ENCODE peak calls at places on chromosomes 2 and 18, in four cellular contexts. U, W, M and K are unnamed samples.

GRCh38 chr2:62194558-62195420 is 1.1 kb upstream of the B3GNT2 start:
- DNase-seq in U (no peak), W (no peak), M (no peak), K (no peak)

GRCh38 chr18:79156330-79156729 is 87.1 kb downstream of the ATP9B start:
- DNase-seq in U (no peak), W (no peak), M (no peak), K (no peak)

GRCh38 chr2:68606759-68607158 is 36.6 kb upstream of the PROKR1 start:
- DNase-seq in U (no peak), W (no peak), M (no peak), K (no peak)

GRCh38 chr18:46161721-46162421 is 57.7 kb downstream of the HAUS1 start:
- DNase-seq in U (no peak), W (no peak), M (no peak), K (no peak)

GRCh38 chr2:109601693-109602250 is 12.0 kb downstream of the SEPTIN10 start:
- DNase-seq in U (no peak), W (no peak), M (no peak), K (no peak)

GRCh38 chr2:240236217-240237111 is 96.0 kb upstream of the OTOS start:
- DNase-seq in U (no peak), W (no peak), M (no peak), K (no peak)

GRCh38 chr2:204452464-204453023 is 92.7 kb upstream of the PARD3B start:
- DNase-seq in U (no peak), W (no peak), M (no peak), K (no peak)

GRCh38 chr2:215841175-215841816 is 172.1 kb downstream of the MREG start:
- DNase-seq in U (no peak), W (no peak), M (no peak), K (no peak)

GRCh38 chr2:65435625-65436168 is 3.3 kb upstream of the SPRED2 start:
- DNase-seq in U (peak), W (no peak), M (peak), K (peak)

GRCh38 chr2:61460168-61460567 is 10.7 kb downstream of the USP34 start:
- DNase-seq in U (no peak), W (no peak), M (no peak), K (no peak)

GRCh38 chr2:619964-620363 is 57.2 kb downstream of the TMEM18 start:
- DNase-seq in U (no peak), W (no peak), M (no peak), K (no peak)

GRCh38 chr18:68387246-68387645 is 327.7 kb downstream of the TMX3 start:
- DNase-seq in U (no peak), W (no peak), M (no peak), K (no peak)

GRCh38 chr2:158509928-158510797 is 53.4 kb downstream of the PKP4 start:
- DNase-seq in U (no peak), W (no peak), M (no peak), K (no peak)

GRCh38 chr2:207674826-207675225 is 36.6 kb upstream of the CCNYL1 start:
- DNase-seq in U (no peak), W (no peak), M (no peak), K (no peak)

GRCh38 chr2:207676827-207677354 is 34.5 kb upstream of the CCNYL1 start:
- DNase-seq in U (no peak), W (no peak), M (no peak), K (no peak)

GRCh38 chr2:207673431-207673830 is 38.0 kb upstream of the CCNYL1 start:
- DNase-seq in U (no peak), W (no peak), M (no peak), K (no peak)

GRCh38 chr2:207670887-207671286 is 40.6 kb upstream of the CCNYL1 start:
- DNase-seq in U (no peak), W (no peak), M (peak), K (no peak)

DNA sequence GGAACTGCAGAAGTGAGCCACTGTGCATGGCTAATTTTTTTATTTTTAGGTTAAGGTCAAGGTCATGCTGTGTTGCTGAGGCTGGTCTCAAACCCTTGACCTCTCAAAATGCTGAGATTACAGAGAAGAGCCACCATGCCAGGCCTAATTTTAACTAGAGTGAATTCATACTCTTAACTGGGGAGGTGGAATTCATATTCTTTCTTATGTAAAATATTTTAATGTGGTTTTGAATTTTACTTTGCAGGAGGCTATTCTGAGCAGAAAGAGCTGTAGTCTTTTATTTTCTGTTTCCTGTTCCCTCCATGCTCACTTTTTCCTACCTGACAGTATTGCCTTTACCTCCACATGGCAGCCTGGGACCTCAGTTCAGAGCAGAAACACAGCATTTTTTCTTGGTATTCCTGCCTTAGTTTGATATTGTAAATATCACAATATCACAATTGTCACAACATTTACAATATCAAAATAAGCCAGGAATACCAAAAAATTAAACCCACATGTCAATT is 37.1 kb upstream of the CCNYL1 start:
- DNase-seq in U (no peak), W (no peak), M (no peak), K (no peak)
- TF ChIP-seq SPI1 in U (no peak), W (no peak), M (no peak), K (no peak)

GRCh38 chr2:37812414-37812813 is 112.7 kb upstream of the RMDN2 start:
- DNase-seq in U (no peak), W (no peak), M (no peak), K (no peak)

GRCh38 chr2:37809931-37810570 is 115.0 kb upstream of the RMDN2 start:
- DNase-seq in U (no peak), W (no peak), M (no peak), K (no peak)

GRCh38 chr2:37812941-37813730 is 112.0 kb upstream of the RMDN2 start:
- DNase-seq in U (no peak), W (no peak), M (no peak), K (no peak)

GRCh38 chr2:37809525-37809924 is 115.6 kb upstream of the RMDN2 start:
- DNase-seq in U (no peak), W (no peak), M (no peak), K (no peak)
- TF ChIP-seq SPI1 in U (no peak), W (no peak), M (no peak), K (no peak)

GRCh38 chr2:50952596-50952995 is 79.3 kb downstream of the NRXN1 start:
- DNase-seq in U (no peak), W (no peak), M (no peak), K (no peak)
- TF ChIP-seq SPI1 in U (no peak), W (no peak), M (no peak), K (no peak)

DNA sequence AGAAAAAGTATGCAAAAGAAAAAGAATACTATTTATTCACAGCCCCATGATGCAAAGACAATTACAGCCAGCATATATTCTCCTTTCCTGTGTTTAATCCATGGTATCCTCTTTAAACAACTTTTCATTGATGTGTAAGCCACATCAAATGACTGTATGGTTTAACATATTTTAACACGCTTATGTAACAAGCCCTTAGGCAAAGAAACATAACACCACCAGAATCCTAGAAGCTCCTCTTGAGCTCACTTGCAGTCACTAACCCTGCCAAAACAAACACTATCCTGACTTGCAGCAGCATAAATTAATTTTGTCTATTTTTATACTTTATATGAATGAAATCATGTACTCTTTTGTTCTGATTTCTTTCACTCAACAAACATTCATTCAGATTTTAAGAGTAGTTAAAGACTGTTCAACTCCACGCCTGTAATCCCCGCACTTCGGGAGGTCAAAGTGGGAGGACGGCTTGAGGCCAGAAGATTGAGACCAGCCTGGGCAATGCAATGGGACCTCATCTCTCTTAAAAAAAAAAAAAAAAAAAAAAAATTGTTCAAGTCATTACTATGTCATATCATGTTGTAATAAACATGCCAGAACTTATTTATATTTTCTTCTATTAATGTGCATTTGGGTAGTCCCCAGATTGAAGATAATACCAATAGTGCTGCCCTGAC is 226.3 kb downstream of the NBAS start:
- DNase-seq in U (no peak), W (no peak), M (no peak), K (no peak)
- TF ChIP-seq SPI1 in U (no peak), W (no peak), M (no peak), K (no peak)